ENCODE peak calls at places on chromosomes 13 and 19, in four cellular contexts. T is heart left ventricle, R is esophagus muscularis mucosa, Y is IMR-90. X is an unnamed sample.

GRCh38 chr19:6214881-6215541 is 64.8 kb downstream of the MLLT1 start:
- DNase-seq in T (no peak), R (no peak), Y (no peak), X (no peak)

GRCh38 chr19:53131085-53131484 is 1.6 kb downstream of the ZNF415 start:
- DNase-seq in T (no peak), R (no peak), Y (no peak), X (no peak)

GRCh38 chr13:43874512-43875092 is 4.9 kb downstream of the CCDC122 start:
- DNase-seq in T (no peak), R (no peak), Y (peak), X (no peak)

GRCh38 chr19:5826531-5827341 is 12.8 kb downstream of the FUT6 start:
- DNase-seq in Y (no peak), T (peak), R (no peak), X (peak)

GRCh38 chr13:110306340-110306959 is 507 bp downstream of the COL4A1 start:
- DNase-seq in R (no peak), T (no peak), Y (no peak), X (no peak)

GRCh38 chr19:4851551-4852290 is 15.7 kb downstream of the PLIN3 start:
- DNase-seq in R (no peak), T (peak), Y (peak), X (peak)

GRCh38 chr19:45571457-45572220 is 13.0 kb downstream of the OPA3 start:
- DNase-seq in T (no peak), R (no peak), Y (no peak), X (no peak)

GRCh38 chr13:63190742-63191141 is 1775.1 kb upstream of the PCDH20 start:
- DNase-seq in R (no peak), Y (peak), T (no peak), X (no peak)

GRCh38 chr13:23817136-23817535 is 72.1 kb downstream of the MIPEP start:
- DNase-seq in T (no peak), Y (no peak), R (no peak), X (no peak)

GRCh38 chr13:26605845-26606244 is 48.4 kb downstream of the WASF3 start:
- DNase-seq in T (no peak), Y (no peak), R (no peak), X (no peak)

GRCh38 chr19:46296722-46297431 is at the start of gene HIF3A:
- DNase-seq in R (no peak), T (peak), Y (no peak), X (no peak)

GRCh38 chr19:29871143-29871542 is 59.4 kb downstream of the CCNE1 start:
- DNase-seq in T (no peak), R (no peak), Y (no peak), X (no peak)

GRCh38 chr13:29435125-29435911 is 160.2 kb downstream of the SLC7A1 start:
- DNase-seq in R (no peak), Y (peak), T (peak), X (no peak)

GRCh38 chr13:97238432-97238831 is 16.3 kb downstream of the MBNL2 start:
- DNase-seq in Y (no peak), R (no peak), T (no peak), X (no peak)

GRCh38 chr13:48094781-48095502 is at the start of gene MED4:
- DNase-seq in R (peak), Y (peak), T (peak), X (peak)

GRCh38 chr13:52738719-52739467 is 727 bp downstream of the CNMD start:
- DNase-seq in T (peak), Y (no peak), R (peak), X (no peak)

GRCh38 chr13:55576389-55576788 is 1564.3 kb upstream of the PRR20A start:
- DNase-seq in R (peak), T (no peak), Y (no peak), X (no peak)

GRCh38 chr13:39803156-39803555 is 147.7 kb downstream of the COG6 start:
- DNase-seq in R (no peak), T (no peak), Y (no peak), X (no peak)

GRCh38 chr13:43346427-43346826 is 323.0 kb downstream of the DNAJC15 start:
- DNase-seq in R (no peak), Y (no peak), T (no peak), X (no peak)

GRCh38 chr13:85333511-85333910 is 465.7 kb downstream of the SLITRK6 start:
- DNase-seq in T (no peak), R (no peak), Y (no peak), X (no peak)

GRCh38 chr19:6092329-6093286 is 17.7 kb downstream of the RFX2 start:
- DNase-seq in T (peak), Y (peak), R (no peak), X (peak)

GRCh38 chr13:110560606-110561334 is 752 bp downstream of the RAB20 start:
- DNase-seq in Y (no peak), R (no peak), T (peak), X (no peak)

GRCh38 chr19:1312732-1313694 is 27.3 kb downstream of the EFNA2 start:
- DNase-seq in T (no peak), Y (peak), R (no peak), X (peak)

GRCh38 chr19:31555634-31556215 is 206.5 kb upstream of the TSHZ3 start:
- DNase-seq in R (no peak), Y (no peak), T (no peak), X (no peak)

GRCh38 chr19:11279505-11280236 is 16.3 kb upstream of the TSPAN16 start:
- DNase-seq in T (no peak), R (no peak), Y (no peak), X (no peak)

GRCh38 chr19:42248270-42249148 is 6.1 kb upstream of the GSK3A start:
- DNase-seq in T (no peak), R (no peak), Y (no peak), X (no peak)

GRCh38 chr13:43251967-43252366 is 228.6 kb downstream of the DNAJC15 start:
- DNase-seq in T (no peak), Y (no peak), R (peak), X (no peak)

GRCh38 chr13:36244073-36244472 is 29.7 kb upstream of the SOHLH2 start:
- DNase-seq in R (no peak), T (no peak), Y (no peak), X (no peak)

GRCh38 chr13:44044544-44045178 is 165.0 kb downstream of the LACC1 start:
- DNase-seq in Y (no peak), R (no peak), T (no peak), X (no peak)

GRCh38 chr19:44367024-44367423 is 10.5 kb upstream of the ZNF112 start:
- DNase-seq in Y (no peak), R (no peak), T (peak), X (no peak)

GRCh38 chr13:30851697-30852096 is 54.4 kb upstream of the MEDAG start:
- DNase-seq in Y (no peak), T (no peak), R (no peak), X (no peak)

GRCh38 chr13:37863708-37864107 is 5.9 kb downstream of the TRPC4 start:
- DNase-seq in Y (no peak), R (no peak), T (no peak), X (no peak)

GRCh38 chr19:18675779-18676178 is 7.7 kb upstream of the CRTC1 start:
- DNase-seq in Y (no peak), T (no peak), R (no peak), X (no peak)

GRCh38 chr13:48564046-48564445 is 31.2 kb upstream of the RCBTB2 start:
- DNase-seq in T (no peak), R (no peak), Y (peak), X (no peak)

GRCh38 chr19:21321134-21321533 is 8.1 kb downstream of the ZNF708 start:
- DNase-seq in R (no peak), T (no peak), Y (no peak), X (no peak)

GRCh38 chr19:19591133-19591825 is 27.2 kb downstream of the PBX4 start:
- DNase-seq in T (no peak), Y (peak), R (no peak), X (peak)

GRCh38 chr19:45716314-45717130 is 14.2 kb downstream of the FBXO46 start:
- DNase-seq in Y (no peak), R (no peak), T (no peak), X (no peak)

GRCh38 chr19:17302391-17303166 is 646 bp downstream of the ABHD8 start:
- DNase-seq in R (no peak), T (no peak), Y (no peak), X (no peak)

GRCh38 chr19:17305211-17305516 is 508 bp upstream of the MRPL34 start:
- DNase-seq in T (no peak), R (no peak), Y (no peak), X (no peak)

GRCh38 chr19:17303940-17304267 is 679 bp upstream of the ABHD8 start:
- DNase-seq in T (no peak), Y (no peak), R (no peak), X (no peak)

GRCh38 chr19:17304386-17305047 is 1.2 kb upstream of the MRPL34 start:
- DNase-seq in T (no peak), Y (no peak), R (no peak), X (no peak)

DNA sequence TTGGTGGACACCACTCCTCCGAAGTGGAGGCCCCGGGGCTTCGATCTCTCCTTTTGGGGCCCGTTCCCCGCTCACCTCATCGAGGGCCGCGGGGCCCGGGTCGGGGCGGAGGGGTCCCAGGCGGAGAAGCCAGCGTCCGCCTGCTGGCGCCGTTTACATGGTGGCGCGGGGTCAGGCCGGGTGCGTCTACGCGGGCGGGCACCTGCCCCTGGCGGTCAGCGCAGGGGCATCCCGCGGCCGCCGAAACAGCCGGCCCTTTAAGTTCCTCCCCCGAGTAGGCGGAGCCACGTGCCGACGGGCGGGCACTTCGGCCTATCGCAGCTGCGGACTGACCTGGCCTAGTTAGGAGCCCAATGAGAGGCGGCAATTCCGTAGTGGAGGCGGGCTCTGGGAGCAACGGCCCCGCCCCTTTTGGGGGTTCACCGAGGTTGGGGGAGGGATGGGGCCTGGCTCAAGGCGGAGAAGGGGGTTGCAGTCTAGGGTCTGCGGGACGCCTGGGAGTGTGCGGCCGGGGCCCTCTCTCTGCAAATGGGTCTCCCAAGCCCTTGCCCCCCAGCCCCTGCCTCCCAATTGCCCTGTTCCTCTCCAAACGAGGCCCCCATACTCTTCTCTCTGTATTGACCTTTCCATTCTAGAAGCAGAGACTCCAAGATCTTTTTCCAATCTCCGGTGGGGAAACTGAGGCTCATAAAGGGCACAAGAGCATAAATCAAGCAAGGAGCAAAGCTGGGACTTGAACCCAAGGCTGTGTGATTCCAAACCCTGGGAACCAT is at the start of gene ABHD8:
- DNase-seq in R (peak), T (peak), Y (peak), X (peak)
- TF ChIP-seq POLR2A in R (peak), T (peak), Y (no peak), X (peak)

DNA sequence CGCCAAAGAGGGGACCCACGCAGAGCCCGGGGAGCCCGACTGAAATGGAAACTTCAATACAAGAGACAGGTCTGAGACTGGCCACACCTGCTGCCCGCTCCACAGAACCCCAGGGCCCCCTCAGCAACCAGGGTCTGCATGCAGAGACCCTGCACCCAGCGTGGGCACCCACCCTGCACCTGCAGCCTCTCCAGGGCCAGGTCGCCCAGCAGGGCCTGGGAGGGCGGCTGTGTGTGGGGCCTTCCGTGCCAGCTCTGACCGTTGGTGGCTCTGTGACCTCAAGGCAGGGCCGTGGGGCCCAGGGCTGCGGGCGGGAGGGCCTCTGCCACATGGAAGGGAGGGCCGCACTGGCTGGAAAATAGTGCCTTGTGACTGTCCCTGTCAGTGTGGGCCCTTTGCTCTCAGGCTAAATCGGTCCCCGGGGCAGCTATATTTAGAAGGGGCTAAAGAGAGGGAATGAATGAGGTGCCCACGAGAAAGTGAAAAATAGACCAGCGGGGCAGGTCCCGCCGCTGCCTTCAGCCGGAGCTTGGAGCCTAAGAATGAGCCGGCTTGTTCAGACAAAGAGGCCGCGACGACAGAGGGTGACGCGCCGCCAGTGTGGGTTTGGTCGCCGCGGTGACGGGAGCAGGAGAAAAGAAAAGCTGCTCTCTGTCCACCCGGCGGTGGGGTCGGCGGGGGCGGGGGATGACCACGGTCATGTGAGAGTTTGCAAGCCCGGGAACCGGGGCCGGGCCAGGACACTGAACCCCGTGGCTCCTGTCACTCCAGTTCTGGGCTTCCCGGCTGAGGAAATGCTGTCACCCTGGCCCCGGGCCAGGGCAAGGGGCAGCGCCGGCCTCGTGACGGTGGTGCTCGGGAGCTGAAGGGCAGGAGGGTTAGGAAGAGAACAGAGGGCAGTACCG is 70.5 kb downstream of the GADD45B start:
- DNase-seq in R (peak), T (peak), Y (no peak), X (no peak)
- TF ChIP-seq POLR2A in R (no peak), T (peak), Y (no peak), X (no peak)

GRCh38 chr13:45464687-45465453 is at the start of gene COG3:
- DNase-seq in R (peak), Y (peak), T (peak), X (peak)
- TF ChIP-seq POLR2A in R (peak), Y (peak), T (peak), X (peak)

GRCh38 chr19:48489608-48490216 is 20.5 kb downstream of the CYTH2 start:
- DNase-seq in Y (peak), T (peak), R (no peak), X (no peak)
- TF ChIP-seq POLR2A in Y (no peak), T (no peak), R (no peak), X (no peak)

GRCh38 chr19:49151339-49152217 is 3.6 kb downstream of the HRC start:
- DNase-seq in R (no peak), Y (peak), T (peak), X (no peak)
- TF ChIP-seq POLR2A in R (no peak), Y (no peak), T (no peak), X (no peak)

X was measured in H54.